ENCODE peak calls at places on chromosome 20, in eight cellular contexts. W is CD4-positive, alpha-beta T cell; F is cardiac muscle cell; D is effector CD4-positive, alpha-beta T cell; A is tibial artery; B is AG04449; K is NCI-H1092; L is GM20000. Q is an unnamed sample.

GRCh38 chr20:63533388-63533787 is 3.8 kb downstream of the PTK6 start:
- DNase-seq in W (no peak), F (no peak), D (no peak), A (no peak), B (no peak), K (no peak), L (no peak), Q (no peak)

GRCh38 chr20:62734881-62735280 is 26.2 kb downstream of the NTSR1 start:
- DNase-seq in W (no peak), F (no peak), D (no peak), A (peak), B (no peak), K (no peak), L (no peak), Q (no peak)

GRCh38 chr20:56995635-56996075 is 270.8 kb downstream of the BMP7 start:
- DNase-seq in W (no peak), F (peak), D (no peak), A (no peak), B (no peak), K (no peak), L (peak), Q (peak)

GRCh38 chr20:2329286-2329685 is 33.5 kb downstream of the TGM3 start:
- DNase-seq in W (no peak), F (no peak), D (no peak), A (peak), B (no peak), K (no peak), L (no peak), Q (no peak)

GRCh38 chr20:24743641-24744040 is 205.4 kb upstream of the CST7 start:
- DNase-seq in W (no peak), F (no peak), D (no peak), A (no peak), B (no peak), K (no peak), L (no peak), Q (no peak)

GRCh38 chr20:1669304-1669703 is 11.7 kb upstream of the SIRPG start:
- DNase-seq in W (no peak), F (no peak), D (no peak), A (no peak), B (no peak), K (no peak), L (no peak), Q (no peak)

GRCh38 chr20:63097336-63097831 is 90.6 kb upstream of the BHLHE23 start:
- DNase-seq in W (no peak), F (no peak), D (no peak), A (peak), B (no peak), K (no peak), L (no peak), Q (no peak)

GRCh38 chr20:15248618-15249395 is 911.4 kb upstream of the FLRT3 start:
- DNase-seq in W (no peak), F (no peak), D (no peak), A (no peak), B (no peak), K (no peak), L (peak), Q (no peak)

GRCh38 chr20:11246251-11246775 is 572.5 kb upstream of the JAG1 start:
- DNase-seq in W (no peak), F (no peak), D (no peak), A (no peak), B (no peak), K (no peak), L (no peak), Q (no peak)

GRCh38 chr20:64766-65322 is 22.6 kb upstream of the DEFB125 start:
- DNase-seq in W (no peak), F (no peak), D (no peak), A (no peak), B (no peak), K (no peak), L (no peak), Q (no peak)

GRCh38 chr20:43322851-43323250 is 133.1 kb upstream of the PTPRT start:
- DNase-seq in W (no peak), F (no peak), D (no peak), A (no peak), B (no peak), K (no peak), L (no peak), Q (no peak)

GRCh38 chr20:59015411-59015810 is 3.8 kb upstream of the TUBB1 start:
- DNase-seq in W (no peak), F (no peak), D (no peak), A (no peak), B (no peak), K (no peak), L (no peak), Q (no peak)

GRCh38 chr20:7673841-7674240 is 266.4 kb downstream of the HAO1 start:
- DNase-seq in W (no peak), F (no peak), D (no peak), A (no peak), B (no peak), K (no peak), L (no peak), Q (no peak)

GRCh38 chr20:37188787-37189186 is 9.4 kb upstream of the MROH8 start:
- DNase-seq in W (no peak), F (no peak), D (no peak), A (no peak), B (no peak), K (no peak), L (no peak), Q (no peak)

GRCh38 chr20:57658447-57659130 is 38.4 kb upstream of the ZBP1 start:
- DNase-seq in W (no peak), F (no peak), D (no peak), A (peak), B (no peak), K (no peak), L (no peak), Q (no peak)

GRCh38 chr20:3732327-3733118 is at the start of gene HSPA12B:
- DNase-seq in W (no peak), F (peak), D (no peak), A (no peak), B (no peak), K (no peak), L (no peak), Q (no peak)

GRCh38 chr20:6768228-6769185 is 1.0 kb downstream of the BMP2 start:
- DNase-seq in W (no peak), F (peak), D (no peak), A (peak), B (no peak), K (no peak), L (peak), Q (no peak)

GRCh38 chr20:50192364-50193168 is 1.9 kb downstream of the CEBPB start:
- DNase-seq in W (peak), F (peak), D (peak), A (peak), B (peak), K (peak), L (peak), Q (peak)

GRCh38 chr20:25048519-25048952 is 9.4 kb downstream of the ACSS1 start:
- DNase-seq in W (no peak), F (no peak), D (no peak), A (peak), B (no peak), K (no peak), L (no peak), Q (no peak)

GRCh38 chr20:36540551-36541211 is 638 bp upstream of the MYL9 start:
- DNase-seq in W (no peak), F (no peak), D (no peak), A (peak), B (no peak), K (no peak), L (no peak), Q (no peak)

GRCh38 chr20:63351811-63352591 is 9.1 kb downstream of the CHRNA4 start:
- DNase-seq in W (no peak), F (peak), D (no peak), A (no peak), B (no peak), K (peak), L (no peak), Q (no peak)

GRCh38 chr20:50844430-50845100 is 49.7 kb downstream of the BCAS4 start:
- DNase-seq in W (no peak), F (no peak), D (no peak), A (no peak), B (peak), K (no peak), L (peak), Q (peak)

GRCh38 chr20:7935027-7935551 is 5.2 kb downstream of the HAO1 start:
- DNase-seq in W (no peak), F (no peak), D (no peak), A (no peak), B (no peak), K (no peak), L (peak), Q (no peak)

GRCh38 chr20:15188415-15188814 is 851.0 kb upstream of the FLRT3 start:
- DNase-seq in W (no peak), F (no peak), D (no peak), A (no peak), B (no peak), K (no peak), L (no peak), Q (no peak)

GRCh38 chr20:16262594-16262993 is 310.7 kb downstream of the KIF16B start:
- DNase-seq in W (no peak), F (no peak), D (no peak), A (no peak), B (no peak), K (no peak), L (no peak), Q (no peak)

GRCh38 chr20:59138114-59138602 is 25.5 kb upstream of the ZNF831 start:
- DNase-seq in W (no peak), F (no peak), D (no peak), A (no peak), B (no peak), K (no peak), L (no peak), Q (no peak)

GRCh38 chr20:25288291-25289181 is 40.7 kb downstream of the PYGB start:
- DNase-seq in W (no peak), F (no peak), D (no peak), A (peak), B (no peak), K (no peak), L (peak), Q (no peak)

GRCh38 chr20:32575227-32575581 is 9.9 kb downstream of the NOL4L start:
- DNase-seq in W (no peak), F (no peak), D (no peak), A (no peak), B (no peak), K (no peak), L (no peak), Q (no peak)

GRCh38 chr20:24695529-24696225 is 226.2 kb downstream of the SYNDIG1 start:
- DNase-seq in W (no peak), F (no peak), D (no peak), A (peak), B (no peak), K (no peak), L (no peak), Q (no peak)

GRCh38 chr20:62131560-62132320 is 9.5 kb downstream of the LSM14B start:
- DNase-seq in W (no peak), F (no peak), D (no peak), A (no peak), B (no peak), K (no peak), L (no peak), Q (no peak)

GRCh38 chr20:5448449-5449118 is 131.8 kb upstream of the PROKR2 start:
- DNase-seq in W (no peak), F (peak), D (peak), A (no peak), B (no peak), K (peak), L (peak), Q (peak)

GRCh38 chr20:10603971-10604864 is 69.6 kb downstream of the JAG1 start:
- DNase-seq in W (no peak), F (peak), D (no peak), A (peak), B (peak), K (no peak), L (no peak), Q (no peak)